ENCODE peak calls at places on chromosome 1, in four cellular contexts. D is naive thymus-derived CD8-positive, alpha-beta T cell; P is psoas muscle; M is cerebellum. H is an unnamed sample.

GRCh38 chr1:228021526-228022030 is 14.8 kb downstream of the WNT3A start:
- DNase-seq in P (peak), D (no peak), M (no peak), H (no peak)

GRCh38 chr1:28070725-28071593 is 17.5 kb downstream of the EYA3 start:
- DNase-seq in D (no peak), M (no peak), P (no peak), H (no peak)

GRCh38 chr1:209567788-209568187 is 15.7 kb upstream of the CAMK1G start:
- DNase-seq in D (no peak), M (no peak), P (no peak), H (no peak)

GRCh38 chr1:116769561-116769977 is 15.3 kb downstream of the CD2 start:
- DNase-seq in P (no peak), D (peak), M (no peak), H (peak)

GRCh38 chr1:26839779-26840178 is 13.3 kb downstream of the ZDHHC18 start:
- DNase-seq in P (no peak), M (no peak), D (no peak), H (no peak)

GRCh38 chr1:31757204-31757679 is 6.9 kb downstream of the ADGRB2 start:
- DNase-seq in M (no peak), P (no peak), D (no peak), H (no peak)

GRCh38 chr1:210822897-210823296 is 311.1 kb downstream of the KCNH1 start:
- DNase-seq in M (peak), D (no peak), P (no peak), H (no peak)

GRCh38 chr1:160494620-160495019 is 28.4 kb downstream of the SLAMF6 start:
- DNase-seq in D (no peak), P (no peak), M (no peak), H (no peak)

H was measured in central memory CD4-positive, alpha-beta T cell.